ENCODE peak calls at places on chromosomes 1 and 21, in ten cellular contexts. One of them, this sample, is unnamed.

GRCh38 chr1:173477286-173478098 is at the start of gene PRDX6:
- DNase-seq in HCT116: peak
- DNase-seq in IMR-90: peak
- DNase-seq in PC-3: peak
- DNase-seq in GM23248: peak
- DNase-seq in neuronal stem cell: peak
- DNase-seq in neural progenitor cell: no peak
- DNase-seq in colonic mucosa: peak
- DNase-seq in mesenchymal stem cell: peak
- DNase-seq in H9: peak
- DNase-seq in this sample: peak

GRCh38 chr1:62175568-62176179 is 19.0 kb upstream of the L1TD1 start:
- DNase-seq in HCT116: peak
- DNase-seq in IMR-90: peak
- DNase-seq in PC-3: peak
- DNase-seq in GM23248: peak
- DNase-seq in neuronal stem cell: peak
- DNase-seq in neural progenitor cell: peak
- DNase-seq in colonic mucosa: peak
- DNase-seq in mesenchymal stem cell: peak
- DNase-seq in H9: peak
- DNase-seq in this sample: no peak

GRCh38 chr21:36710729-36711048 is 11.8 kb downstream of the SIM2 start:
- DNase-seq in HCT116: no peak
- DNase-seq in IMR-90: no peak
- DNase-seq in PC-3: no peak
- DNase-seq in GM23248: no peak
- DNase-seq in neuronal stem cell: peak
- DNase-seq in neural progenitor cell: peak
- DNase-seq in colonic mucosa: no peak
- DNase-seq in mesenchymal stem cell: no peak
- DNase-seq in H9: no peak
- DNase-seq in this sample: no peak

GRCh38 chr1:32769524-32770220 is 47.5 kb downstream of the YARS1 start:
- DNase-seq in HCT116: peak
- DNase-seq in IMR-90: peak
- DNase-seq in PC-3: peak
- DNase-seq in GM23248: peak
- DNase-seq in neuronal stem cell: no peak
- DNase-seq in neural progenitor cell: no peak
- DNase-seq in colonic mucosa: no peak
- DNase-seq in mesenchymal stem cell: peak
- DNase-seq in H9: no peak
- DNase-seq in this sample: peak

GRCh38 chr1:116852910-116853309 is 56.8 kb upstream of the PTGFRN start:
- DNase-seq in HCT116: no peak
- DNase-seq in IMR-90: no peak
- DNase-seq in PC-3: peak
- DNase-seq in GM23248: peak
- DNase-seq in neuronal stem cell: no peak
- DNase-seq in neural progenitor cell: peak
- DNase-seq in colonic mucosa: no peak
- DNase-seq in mesenchymal stem cell: peak
- DNase-seq in H9: no peak
- DNase-seq in this sample: no peak

GRCh38 chr1:2345297-2346075 is 45.9 kb downstream of the MORN1 start:
- DNase-seq in HCT116: no peak
- DNase-seq in IMR-90: no peak
- DNase-seq in PC-3: no peak
- DNase-seq in GM23248: no peak
- DNase-seq in neuronal stem cell: no peak
- DNase-seq in neural progenitor cell: no peak
- DNase-seq in colonic mucosa: no peak
- DNase-seq in mesenchymal stem cell: no peak
- DNase-seq in H9: no peak
- DNase-seq in this sample: peak

GRCh38 chr1:171438441-171438840 is 46.9 kb upstream of the PRRC2C start:
- DNase-seq in HCT116: peak
- DNase-seq in IMR-90: peak
- DNase-seq in PC-3: peak
- DNase-seq in GM23248: peak
- DNase-seq in neuronal stem cell: no peak
- DNase-seq in neural progenitor cell: no peak
- DNase-seq in colonic mucosa: peak
- DNase-seq in mesenchymal stem cell: peak
- DNase-seq in H9: no peak
- DNase-seq in this sample: no peak

GRCh38 chr1:39170731-39171375 is 33.6 kb upstream of the MACF1 start:
- DNase-seq in HCT116: no peak
- DNase-seq in IMR-90: peak
- DNase-seq in PC-3: no peak
- DNase-seq in GM23248: no peak
- DNase-seq in neuronal stem cell: peak
- DNase-seq in neural progenitor cell: peak
- DNase-seq in colonic mucosa: no peak
- DNase-seq in mesenchymal stem cell: peak
- DNase-seq in H9: peak
- DNase-seq in this sample: no peak

GRCh38 chr1:201361652-201362504 is 15.6 kb downstream of the TNNT2 start:
- DNase-seq in HCT116: peak
- DNase-seq in IMR-90: peak
- DNase-seq in PC-3: peak
- DNase-seq in GM23248: peak
- DNase-seq in neuronal stem cell: peak
- DNase-seq in neural progenitor cell: peak
- DNase-seq in colonic mucosa: peak
- DNase-seq in mesenchymal stem cell: peak
- DNase-seq in H9: peak
- DNase-seq in this sample: peak

GRCh38 chr1:201463071-201463552 is 5.9 kb downstream of the PHLDA3 start:
- DNase-seq in HCT116: no peak
- DNase-seq in IMR-90: no peak
- DNase-seq in PC-3: peak
- DNase-seq in GM23248: peak
- DNase-seq in neuronal stem cell: no peak
- DNase-seq in neural progenitor cell: peak
- DNase-seq in colonic mucosa: no peak
- DNase-seq in mesenchymal stem cell: peak
- DNase-seq in H9: peak
- DNase-seq in this sample: no peak

GRCh38 chr1:77543822-77544448 is 138.5 kb downstream of the ZZZ3 start:
- DNase-seq in HCT116: no peak
- DNase-seq in IMR-90: peak
- DNase-seq in PC-3: peak
- DNase-seq in GM23248: peak
- DNase-seq in neuronal stem cell: no peak
- DNase-seq in neural progenitor cell: no peak
- DNase-seq in colonic mucosa: no peak
- DNase-seq in mesenchymal stem cell: peak
- DNase-seq in H9: no peak
- DNase-seq in this sample: no peak

GRCh38 chr1:80731241-80731894 is 1069.4 kb upstream of the ADGRL2 start:
- DNase-seq in HCT116: no peak
- DNase-seq in IMR-90: no peak
- DNase-seq in PC-3: peak
- DNase-seq in GM23248: no peak
- DNase-seq in neuronal stem cell: no peak
- DNase-seq in neural progenitor cell: no peak
- DNase-seq in colonic mucosa: no peak
- DNase-seq in mesenchymal stem cell: no peak
- DNase-seq in H9: no peak
- DNase-seq in this sample: no peak

GRCh38 chr1:25716320-25716719 is 83.7 kb upstream of the SELENON start:
- DNase-seq in HCT116: no peak
- DNase-seq in IMR-90: no peak
- DNase-seq in PC-3: no peak
- DNase-seq in GM23248: no peak
- DNase-seq in neuronal stem cell: no peak
- DNase-seq in neural progenitor cell: no peak
- DNase-seq in colonic mucosa: no peak
- DNase-seq in mesenchymal stem cell: no peak
- DNase-seq in H9: no peak
- DNase-seq in this sample: no peak

GRCh38 chr1:23798662-23799142 is 1.9 kb downstream of the GALE start:
- DNase-seq in HCT116: no peak
- DNase-seq in IMR-90: no peak
- DNase-seq in PC-3: no peak
- DNase-seq in GM23248: peak
- DNase-seq in neuronal stem cell: no peak
- DNase-seq in neural progenitor cell: no peak
- DNase-seq in colonic mucosa: no peak
- DNase-seq in mesenchymal stem cell: no peak
- DNase-seq in H9: no peak
- DNase-seq in this sample: peak

GRCh38 chr1:185154912-185155513 is 1.7 kb downstream of the TRMT1L start:
- DNase-seq in HCT116: no peak
- DNase-seq in IMR-90: peak
- DNase-seq in PC-3: peak
- DNase-seq in GM23248: peak
- DNase-seq in neuronal stem cell: no peak
- DNase-seq in neural progenitor cell: peak
- DNase-seq in colonic mucosa: no peak
- DNase-seq in mesenchymal stem cell: peak
- DNase-seq in H9: no peak
- DNase-seq in this sample: no peak

GRCh38 chr21:31905444-31906400 is 32.9 kb downstream of the HUNK start:
- DNase-seq in HCT116: no peak
- DNase-seq in IMR-90: peak
- DNase-seq in PC-3: no peak
- DNase-seq in GM23248: no peak
- DNase-seq in neuronal stem cell: no peak
- DNase-seq in neural progenitor cell: no peak
- DNase-seq in colonic mucosa: no peak
- DNase-seq in mesenchymal stem cell: no peak
- DNase-seq in H9: no peak
- DNase-seq in this sample: no peak

GRCh38 chr1:180923024-180923841 is 10.5 kb downstream of the KIAA1614 start:
- DNase-seq in HCT116: no peak
- DNase-seq in IMR-90: peak
- DNase-seq in PC-3: no peak
- DNase-seq in GM23248: peak
- DNase-seq in neuronal stem cell: peak
- DNase-seq in neural progenitor cell: peak
- DNase-seq in colonic mucosa: no peak
- DNase-seq in mesenchymal stem cell: peak
- DNase-seq in H9: peak
- DNase-seq in this sample: peak

DNA sequence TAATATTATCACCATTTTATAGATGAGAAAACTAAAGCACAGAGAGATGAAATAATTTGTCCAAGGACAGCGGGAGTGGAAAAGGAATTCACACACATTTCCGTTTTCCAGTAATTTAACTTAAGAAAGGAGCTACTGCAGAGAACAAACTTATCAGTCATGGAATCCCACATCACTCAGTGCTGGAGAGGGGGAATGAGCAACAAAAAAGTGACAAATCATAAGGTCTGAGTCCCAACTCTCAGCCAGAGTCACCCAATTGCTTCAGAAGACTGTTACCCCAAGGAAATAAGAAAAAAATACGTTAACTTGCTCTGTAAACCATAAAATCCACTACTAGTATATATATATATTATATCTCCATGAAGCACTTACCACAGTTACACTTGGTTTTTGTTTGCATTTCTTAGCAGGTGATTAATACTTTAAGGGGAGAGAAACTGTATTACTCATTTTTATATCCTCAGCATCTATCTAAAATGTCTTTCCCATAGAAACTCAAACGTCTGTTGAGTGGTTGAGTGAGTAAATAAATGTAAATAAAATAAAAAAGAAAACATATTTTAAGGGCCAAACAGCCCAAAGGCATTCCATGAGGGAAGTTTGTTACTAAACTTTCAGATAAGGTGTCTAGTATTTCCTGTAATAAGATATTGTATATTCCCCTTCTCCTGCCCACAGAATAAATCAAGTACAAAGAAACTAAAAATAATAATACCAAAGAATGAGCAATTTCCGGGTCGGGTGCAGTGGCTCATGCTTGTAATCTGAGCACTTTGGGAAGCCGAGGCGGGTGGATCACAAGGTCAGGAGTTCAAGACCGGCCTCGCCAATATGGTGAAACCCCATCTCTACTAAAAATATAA is 76.8 kb downstream of the SLC45A1 start:
- DNase-seq in HCT116: no peak
- DNase-seq in IMR-90: peak
- DNase-seq in PC-3: peak
- DNase-seq in GM23248: peak
- DNase-seq in neuronal stem cell: no peak
- DNase-seq in neural progenitor cell: no peak
- DNase-seq in colonic mucosa: no peak
- DNase-seq in mesenchymal stem cell: peak
- DNase-seq in H9: no peak
- DNase-seq in this sample: no peak
- H3K9ac ChIP-seq in HCT116: no peak
- H3K9ac ChIP-seq in IMR-90: peak
- H3K9ac ChIP-seq in PC-3: peak
- H3K9ac ChIP-seq in GM23248: peak
- H3K9ac ChIP-seq in neuronal stem cell: no peak
- H3K9ac ChIP-seq in neural progenitor cell: no peak
- H3K9ac ChIP-seq in colonic mucosa: no peak
- H3K9ac ChIP-seq in mesenchymal stem cell: no peak
- H3K9ac ChIP-seq in H9: no peak
- H3K9ac ChIP-seq in this sample: no peak

GRCh38 chr1:26848499-26848898 is 14.4 kb upstream of the SFN start:
- DNase-seq in HCT116: no peak
- DNase-seq in IMR-90: no peak
- DNase-seq in PC-3: no peak
- DNase-seq in GM23248: no peak
- DNase-seq in neuronal stem cell: no peak
- DNase-seq in neural progenitor cell: no peak
- DNase-seq in colonic mucosa: no peak
- DNase-seq in mesenchymal stem cell: no peak
- DNase-seq in H9: no peak
- DNase-seq in this sample: no peak
- H3K9ac ChIP-seq in HCT116: peak
- H3K9ac ChIP-seq in IMR-90: no peak
- H3K9ac ChIP-seq in PC-3: peak
- H3K9ac ChIP-seq in GM23248: peak
- H3K9ac ChIP-seq in neuronal stem cell: no peak
- H3K9ac ChIP-seq in neural progenitor cell: no peak
- H3K9ac ChIP-seq in colonic mucosa: peak
- H3K9ac ChIP-seq in mesenchymal stem cell: peak
- H3K9ac ChIP-seq in H9: no peak
- H3K9ac ChIP-seq in this sample: no peak

GRCh38 chr1:94929351-94929814 is 2.5 kb upstream of the CNN3 start:
- DNase-seq in HCT116: no peak
- DNase-seq in IMR-90: no peak
- DNase-seq in PC-3: no peak
- DNase-seq in GM23248: no peak
- DNase-seq in neuronal stem cell: no peak
- DNase-seq in neural progenitor cell: no peak
- DNase-seq in colonic mucosa: peak
- DNase-seq in mesenchymal stem cell: peak
- DNase-seq in H9: no peak
- DNase-seq in this sample: no peak
- H3K9ac ChIP-seq in HCT116: no peak
- H3K9ac ChIP-seq in IMR-90: no peak
- H3K9ac ChIP-seq in PC-3: no peak
- H3K9ac ChIP-seq in GM23248: no peak
- H3K9ac ChIP-seq in neuronal stem cell: no peak
- H3K9ac ChIP-seq in neural progenitor cell: no peak
- H3K9ac ChIP-seq in colonic mucosa: peak
- H3K9ac ChIP-seq in mesenchymal stem cell: no peak
- H3K9ac ChIP-seq in H9: no peak
- H3K9ac ChIP-seq in this sample: no peak

GRCh38 chr1:109815809-109816791 is 52.4 kb upstream of the EPS8L3 start:
- DNase-seq in HCT116: no peak
- DNase-seq in IMR-90: no peak
- DNase-seq in PC-3: no peak
- DNase-seq in GM23248: peak
- DNase-seq in neuronal stem cell: no peak
- DNase-seq in neural progenitor cell: no peak
- DNase-seq in colonic mucosa: no peak
- DNase-seq in mesenchymal stem cell: no peak
- DNase-seq in H9: peak
- DNase-seq in this sample: no peak
- H3K9ac ChIP-seq in HCT116: no peak
- H3K9ac ChIP-seq in IMR-90: no peak
- H3K9ac ChIP-seq in PC-3: no peak
- H3K9ac ChIP-seq in GM23248: no peak
- H3K9ac ChIP-seq in neuronal stem cell: no peak
- H3K9ac ChIP-seq in neural progenitor cell: no peak
- H3K9ac ChIP-seq in colonic mucosa: no peak
- H3K9ac ChIP-seq in mesenchymal stem cell: no peak
- H3K9ac ChIP-seq in H9: no peak
- H3K9ac ChIP-seq in this sample: no peak